ENCODE peak calls at places on chromosomes 5 and 9, in nine cellular contexts. H is vagina, L is ureter, F is transverse colon, N is pons, X is HFFc6, T is epithelial cell of esophagus, D is HFF-Myc, W is aorta. P is an unnamed sample.

GRCh38 chr5:41871866-41872265 is 1.6 kb upstream of the OXCT1 start:
- DNase-seq in H (no peak), L (peak; percentile 50), F (no peak), N (peak; percentile 48), X (peak; percentile 21), T (peak; percentile 53), D (no peak), W (no peak), P (peak; percentile 55)

GRCh38 chr5:118963169-118963568 is 25.2 kb downstream of the DTWD2 start:
- DNase-seq in H (no peak), L (no peak), F (no peak), N (no peak), X (no peak), T (no peak), D (no peak), W (no peak), P (no peak)

GRCh38 chr5:10503997-10504761 is 59.7 kb upstream of the ANKRD33B start:
- DNase-seq in H (no peak), L (no peak), F (no peak), N (no peak), X (no peak), T (no peak), D (no peak), W (no peak), P (no peak)

GRCh38 chr5:174483411-174483810 is 241.0 kb upstream of the MSX2 start:
- DNase-seq in H (no peak), L (no peak), F (no peak), N (no peak), X (no peak), T (no peak), D (no peak), W (no peak), P (no peak)

GRCh38 chr9:111118256-111118950 is 80.1 kb upstream of the LPAR1 start:
- DNase-seq in H (no peak), L (no peak), F (no peak), N (no peak), X (peak; percentile 91), T (no peak), D (no peak), W (no peak), P (no peak)

GRCh38 chr9:80496901-80497565 is 925.3 kb downstream of the TLE4 start:
- DNase-seq in H (no peak), L (no peak), F (no peak), N (no peak), X (no peak), T (no peak), D (no peak), W (no peak), P (no peak)

GRCh38 chr5:171957591-171958251 is 48.7 kb downstream of the FBXW11 start:
- DNase-seq in H (no peak), L (no peak), F (no peak), N (no peak), X (no peak), T (no peak), D (no peak), W (no peak), P (no peak)

GRCh38 chr9:129852575-129852974 is 17.3 kb downstream of the USP20 start:
- DNase-seq in H (no peak), L (no peak), F (no peak), N (no peak), X (no peak), T (peak; percentile 44), D (no peak), W (no peak), P (no peak)

GRCh38 chr5:65854931-65855330 is 71.4 kb upstream of the ERBIN start:
- DNase-seq in H (no peak), L (no peak), F (no peak), N (no peak), X (peak; percentile 20), T (no peak), D (no peak), W (no peak), P (no peak)

GRCh38 chr5:135214897-135215616 is 181.0 kb upstream of the PITX1 start:
- DNase-seq in H (no peak), L (peak; percentile 39), F (no peak), N (peak; percentile 23), X (no peak), T (peak; percentile 44), D (no peak), W (no peak), P (peak; percentile 21)